ENCODE peak calls at places on chromosome 5, in nine cellular contexts. H is GDM1; D is activated naive CD4-positive, alpha-beta T cell; E is breast epithelium; C is left lung; S is ecto neural progenitor cell; Q is mesothelial cell of epicardium; A is adrenal gland; B is pancreas. J is an unnamed sample.

GRCh38 chr5:63439537-63439936 is 522.7 kb downstream of the HTR1A start:
- DNase-seq in S (no peak), Q (no peak), C (no peak), B (no peak), H (no peak), E (no peak), D (no peak), A (no peak), J (no peak)

GRCh38 chr5:58127486-58128220 is 332.2 kb downstream of the PLK2 start:
- DNase-seq in B (no peak), Q (no peak), C (no peak), D (no peak), H (no peak), S (no peak), E (no peak), A (no peak), J (no peak)

GRCh38 chr5:93894471-93895354 is 153.3 kb upstream of the POU5F2 start:
- DNase-seq in H (no peak), C (no peak), A (no peak), E (no peak), S (no peak), D (no peak), B (no peak), Q (no peak), J (no peak)

GRCh38 chr5:92518318-92518913 is 1062.6 kb downstream of the NR2F1-AS1 start:
- DNase-seq in H (peak), A (no peak), B (no peak), S (no peak), D (no peak), Q (no peak), C (no peak), E (no peak), J (no peak)

GRCh38 chr5:79521156-79521555 is 7.2 kb upstream of the HOMER1 start:
- DNase-seq in A (no peak), E (no peak), S (no peak), H (no peak), B (no peak), C (no peak), D (no peak), Q (no peak), J (no peak)

GRCh38 chr5:140165101-140165920 is 9.7 kb upstream of the CYSTM1 start:
- DNase-seq in D (no peak), B (peak), Q (no peak), C (no peak), H (no peak), A (peak), E (no peak), S (no peak), J (peak)

GRCh38 chr5:57368010-57368409 is 114.6 kb downstream of the ACTBL2 start:
- DNase-seq in E (no peak), S (no peak), B (no peak), H (no peak), D (no peak), C (no peak), A (no peak), Q (no peak), J (no peak)

GRCh38 chr5:3904584-3904983 is 309.0 kb downstream of the IRX1 start:
- DNase-seq in S (no peak), D (no peak), C (no peak), B (no peak), E (no peak), Q (no peak), A (no peak), H (no peak), J (no peak)

GRCh38 chr5:1961304-1961946 is 78.7 kb upstream of the IRX4 start:
- DNase-seq in A (no peak), S (peak), E (peak), Q (no peak), B (no peak), H (no peak), C (peak), D (no peak), J (no peak)

GRCh38 chr5:112142769-112143270 is 276.3 kb downstream of the EPB41L4A start:
- DNase-seq in H (no peak), B (no peak), D (no peak), S (no peak), A (peak), C (no peak), E (no peak), Q (no peak), J (no peak)

GRCh38 chr5:140295414-140295813 is 7.5 kb downstream of the PFDN1 start:
- DNase-seq in C (no peak), B (no peak), Q (peak), H (no peak), S (no peak), A (peak), D (no peak), E (no peak), J (peak)

GRCh38 chr5:108259306-108259705 is 122.6 kb downstream of the FBXL17 start:
- DNase-seq in D (no peak), Q (no peak), B (no peak), E (no peak), C (no peak), S (no peak), H (no peak), A (no peak), J (no peak)

GRCh38 chr5:138874241-138874640 is 894 bp downstream of the LRRTM2 start:
- DNase-seq in B (no peak), H (no peak), C (no peak), E (no peak), A (no peak), S (no peak), D (no peak), Q (no peak), J (no peak)

GRCh38 chr5:97980291-97980690 is 793.2 kb upstream of the RGMB start:
- DNase-seq in H (no peak), A (no peak), Q (no peak), D (no peak), S (no peak), C (no peak), E (no peak), B (no peak), J (no peak)

GRCh38 chr5:64518784-64519183 is 13.0 kb downstream of the RGS7BP start:
- DNase-seq in E (no peak), A (no peak), C (no peak), B (no peak), D (no peak), S (no peak), H (no peak), Q (no peak), J (no peak)

GRCh38 chr5:135016926-135017325 is 17.1 kb downstream of the PITX1 start:
- DNase-seq in S (no peak), E (peak), A (no peak), C (peak), B (no peak), Q (no peak), D (no peak), H (no peak), J (no peak)

GRCh38 chr5:72179816-72180440 is 72.7 kb downstream of the MAP1B start:
- DNase-seq in S (no peak), C (no peak), D (no peak), E (no peak), Q (no peak), B (no peak), A (no peak), H (no peak), J (no peak)

GRCh38 chr5:84642795-84643194 is 258.1 kb upstream of the EDIL3 start:
- DNase-seq in C (no peak), H (no peak), B (no peak), Q (no peak), E (no peak), D (no peak), S (no peak), A (no peak), J (no peak)

GRCh38 chr5:179974946-179975712 is 67.4 kb upstream of the TBC1D9B start:
- DNase-seq in A (no peak), Q (no peak), E (no peak), D (peak), H (peak), B (no peak), C (no peak), S (peak), J (no peak)

GRCh38 chr5:157312492-157312891 is 46.6 kb downstream of the CYFIP2 start:
- DNase-seq in Q (no peak), D (peak), E (no peak), C (no peak), B (no peak), S (no peak), A (peak), H (peak), J (no peak)

GRCh38 chr5:168649306-168649705 is 70.1 kb upstream of the PANK3 start:
- DNase-seq in E (no peak), A (no peak), C (no peak), S (no peak), H (no peak), Q (no peak), B (no peak), D (no peak), J (no peak)

GRCh38 chr5:115831163-115831768 is 10.1 kb downstream of the ATG12 start:
- DNase-seq in B (no peak), Q (no peak), S (no peak), E (no peak), C (no peak), D (no peak), A (no peak), H (no peak), J (no peak)

GRCh38 chr5:35454011-35454525 is 163.6 kb upstream of the SPEF2 start:
- DNase-seq in C (no peak), A (no peak), E (no peak), H (no peak), Q (no peak), S (no peak), D (no peak), B (no peak), J (no peak)

GRCh38 chr5:56357426-56357825 is 124.3 kb upstream of the ANKRD55 start:
- DNase-seq in C (no peak), H (no peak), D (no peak), Q (no peak), S (no peak), E (no peak), B (no peak), A (no peak), J (no peak)

GRCh38 chr5:569358-569867 is 42.7 kb upstream of the CEP72 start:
- DNase-seq in Q (no peak), H (no peak), D (no peak), C (no peak), A (no peak), E (no peak), S (no peak), B (no peak), J (peak)

GRCh38 chr5:117266237-117266725 is 691.7 kb upstream of the SEMA6A start:
- DNase-seq in A (peak), S (no peak), Q (no peak), B (no peak), D (no peak), C (no peak), H (no peak), E (no peak), J (no peak)

J was measured in lower leg skin.